ENCODE peak calls at places on chromosomes 12 and 14, in four cellular contexts. M, A, U and L are unnamed samples.

GRCh38 chr14:102591372-102591943 is 991 bp upstream of the RCOR1 start:
- DNase-seq in A (peak), M (peak), U (peak), L (no peak)

GRCh38 chr12:58540480-58541299 is 379.6 kb downstream of the LRIG3 start:
- DNase-seq in A (peak), M (peak), U (peak), L (no peak)

GRCh38 chr12:27555316-27555715 is 31.3 kb downstream of the PPFIBP1 start:
- DNase-seq in M (no peak), A (no peak), U (no peak), L (no peak)

GRCh38 chr12:116497051-116497529 is 62.1 kb upstream of the MAP1LC3B2 start:
- DNase-seq in U (peak), A (no peak), M (no peak), L (no peak)

GRCh38 chr14:89331398-89331797 is 85.6 kb downstream of the FOXN3 start:
- DNase-seq in U (no peak), A (no peak), M (no peak), L (no peak)

GRCh38 chr14:29805415-29806123 is 122.1 kb downstream of the PRKD1 start:
- DNase-seq in M (peak), A (peak), U (no peak), L (no peak)

GRCh38 chr12:15592934-15593333 is 196.3 kb downstream of the EPS8 start:
- DNase-seq in U (no peak), M (no peak), A (no peak), L (no peak)

GRCh38 chr12:32494676-32495075 is 95.3 kb downstream of the FGD4 start:
- DNase-seq in M (no peak), U (no peak), A (no peak), L (no peak)

GRCh38 chr12:127355061-127355820 is 911.7 kb upstream of the TMEM132C start:
- DNase-seq in M (no peak), U (no peak), A (no peak), L (no peak)

GRCh38 chr14:104135121-104135903 is 3.1 kb upstream of the KIF26A start:
- DNase-seq in A (no peak), U (peak), M (peak), L (no peak)

GRCh38 chr14:26389646-26390508 is 208.0 kb downstream of the NOVA1 start:
- DNase-seq in M (no peak), U (no peak), A (no peak), L (no peak)

GRCh38 chr14:65267856-65268255 is 144.7 kb upstream of the FUT8 start:
- DNase-seq in U (no peak), A (no peak), M (no peak), L (no peak)

GRCh38 chr14:22513066-22513812 is 75.8 kb downstream of the DAD1 start:
- DNase-seq in U (no peak), A (no peak), M (no peak), L (no peak)

GRCh38 chr14:72311116-72311515 is 378.9 kb downstream of the RGS6 start:
- DNase-seq in U (no peak), M (no peak), A (no peak), L (no peak)

GRCh38 chr14:91058017-91058675 is 2.3 kb downstream of the RPS6KA5 start:
- DNase-seq in U (no peak), A (no peak), M (no peak), L (no peak)

GRCh38 chr12:26760657-26761293 is 72.2 kb downstream of the ITPR2 start:
- DNase-seq in M (no peak), U (no peak), A (no peak), L (no peak)

GRCh38 chr14:22898302-22898894 is 15.4 kb downstream of the REM2 start:
- DNase-seq in A (no peak), M (no peak), U (no peak), L (no peak)

GRCh38 chr14:103627073-103628025 is 1.7 kb upstream of the KLC1 start:
- DNase-seq in M (no peak), U (no peak), A (no peak), L (no peak)

GRCh38 chr14:65414961-65415589 is 2.5 kb downstream of the FUT8 start:
- DNase-seq in A (peak), M (no peak), U (no peak), L (no peak)

GRCh38 chr12:131929530-131930456 is 717 bp downstream of the PUS1 start:
- DNase-seq in U (no peak), A (no peak), M (no peak), L (no peak)

GRCh38 chr12:110733857-110734373 is 8.8 kb downstream of the PPP1CC start:
- DNase-seq in A (no peak), M (no peak), U (peak), L (no peak)

GRCh38 chr14:22653012-22653621 is 9.0 kb upstream of the OR6J1 start:
- DNase-seq in M (peak), U (no peak), A (peak), L (no peak)

GRCh38 chr14:88013750-88014349 is 8.9 kb downstream of the GPR65 start:
- DNase-seq in M (peak), A (peak), U (peak), L (peak)

GRCh38 chr12:111453071-111453989 is 47.6 kb downstream of the SH2B3 start:
- DNase-seq in M (no peak), A (no peak), U (peak), L (no peak)

GRCh38 chr14:23186913-23187654 is 3.6 kb upstream of the SLC7A8 start:
- DNase-seq in U (no peak), A (peak), M (peak), L (no peak)

GRCh38 chr12:109018276-109018675 is 2.6 kb downstream of the SVOP start:
- DNase-seq in U (no peak), M (no peak), A (no peak), L (no peak)

DNA sequence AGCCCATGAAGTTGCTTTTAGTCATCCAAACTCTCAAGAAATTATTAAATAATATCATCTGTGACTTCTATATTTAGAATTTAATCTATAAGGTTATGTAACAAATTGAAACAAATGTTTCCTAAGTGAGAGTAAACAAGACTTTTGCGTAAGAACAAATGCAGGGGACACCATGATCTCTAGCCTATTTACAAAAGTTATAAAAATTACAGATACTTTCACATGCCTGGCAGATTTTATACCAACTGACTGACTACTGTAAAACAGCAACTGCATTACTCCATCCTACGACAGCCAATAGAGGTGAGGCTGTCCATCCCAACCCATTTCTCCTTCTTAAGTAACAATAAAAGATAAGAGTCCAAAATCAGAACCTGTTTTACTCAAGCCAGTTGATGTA is 20.4 kb upstream of the DIO2 start:
- DNase-seq in U (no peak), A (no peak), M (no peak), L (no peak)
- TF ChIP-seq CTCF in U (no peak), A (no peak), M (no peak), L (no peak)

DNA sequence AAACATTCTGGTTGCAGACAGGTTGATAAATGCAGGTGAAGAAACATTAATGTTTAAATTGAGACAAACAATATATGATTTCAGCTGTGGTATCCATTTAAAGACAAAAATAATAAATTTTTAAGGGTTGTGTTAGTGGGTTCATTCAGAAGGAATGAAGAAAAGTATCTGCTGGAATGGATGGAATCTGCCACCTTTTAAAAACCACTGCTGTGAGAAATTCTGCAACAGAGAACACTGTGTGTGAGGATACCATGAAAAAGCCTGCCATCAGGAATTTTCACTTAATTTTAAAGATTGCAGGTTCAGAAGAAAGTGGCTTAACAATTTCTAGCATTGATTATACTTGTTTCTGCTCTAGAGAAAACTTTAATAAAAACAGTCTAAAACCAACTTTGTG is 184.6 kb upstream of the SOX5 start:
- DNase-seq in A (no peak), M (no peak), U (no peak), L (no peak)
- TF ChIP-seq CTCF in A (no peak), M (no peak), U (no peak), L (no peak)

DNA sequence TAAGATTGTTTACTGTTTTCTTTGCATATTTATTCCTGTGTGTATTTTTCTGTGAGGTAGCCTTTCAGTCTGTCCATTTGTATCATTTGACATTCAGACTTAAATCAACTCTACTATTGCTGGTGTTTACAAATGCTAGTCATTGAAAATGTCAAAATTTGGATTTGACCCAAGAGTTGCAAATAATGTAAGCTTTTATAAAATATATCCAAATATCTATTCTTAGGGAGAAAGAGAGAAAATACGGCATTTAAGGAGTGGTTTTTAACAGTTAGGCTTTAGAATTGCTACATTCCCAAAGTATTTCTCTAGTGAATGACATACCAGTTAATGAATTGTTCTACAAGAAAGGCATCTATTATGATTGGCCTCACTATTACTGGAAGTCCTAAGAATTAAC is 37.9 kb downstream of the FRS2 start:
- DNase-seq in U (no peak), M (no peak), A (no peak), L (no peak)
- TF ChIP-seq CTCF in U (no peak), M (no peak), A (no peak), L (no peak)

GRCh38 chr12:77999074-77999715 is 168.5 kb downstream of the NAV3 start:
- DNase-seq in A (no peak), M (no peak), U (no peak), L (no peak)

GRCh38 chr12:77995436-77996167 is 164.9 kb downstream of the NAV3 start:
- DNase-seq in A (no peak), U (no peak), M (no peak), L (no peak)

GRCh38 chr12:77993658-77994057 is 163.0 kb downstream of the NAV3 start:
- DNase-seq in U (no peak), M (no peak), A (no peak), L (no peak)

GRCh38 chr12:77998236-77998786 is 167.6 kb downstream of the NAV3 start:
- DNase-seq in M (no peak), A (no peak), U (no peak), L (no peak)

DNA sequence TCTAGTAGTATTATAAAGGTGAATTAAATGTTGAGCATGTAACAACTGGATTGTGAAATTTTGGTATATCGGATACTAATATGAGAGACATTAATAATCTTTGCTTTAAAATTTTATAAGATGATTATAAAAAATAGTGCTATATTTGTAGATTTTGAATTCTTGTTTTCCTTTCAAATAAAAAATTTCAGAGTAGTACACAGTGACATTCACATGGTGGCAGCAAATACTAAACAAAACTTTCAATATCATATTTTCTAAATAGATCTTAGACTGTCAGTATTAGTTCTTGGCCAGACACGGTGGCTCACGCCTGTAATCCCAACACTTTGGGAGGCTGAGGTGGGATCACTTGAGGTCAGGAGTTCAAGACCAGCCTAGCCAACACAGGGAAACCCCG is 166.0 kb downstream of the NAV3 start:
- DNase-seq in U (no peak), M (no peak), A (no peak), L (no peak)
- TF ChIP-seq CTCF in U (no peak), M (no peak), A (no peak), L (peak)

GRCh38 chr14:93906341-93907329 is 20.5 kb upstream of the FAM181A start:
- DNase-seq in M (peak), U (no peak), A (peak), L (no peak)

GRCh38 chr14:93911975-93912374 is 15.2 kb upstream of the FAM181A start:
- DNase-seq in M (no peak), A (no peak), U (no peak), L (no peak)

GRCh38 chr14:93912785-93913184 is 14.4 kb upstream of the FAM181A start:
- DNase-seq in M (no peak), A (no peak), U (no peak), L (no peak)

GRCh38 chr14:93905623-93906022 is 21.5 kb upstream of the FAM181A start:
- DNase-seq in M (no peak), A (no peak), U (no peak), L (peak)

GRCh38 chr14:93909429-93910128 is 17.6 kb upstream of the FAM181A start:
- DNase-seq in A (no peak), M (no peak), U (no peak), L (no peak)
- TF ChIP-seq CTCF in A (no peak), M (no peak), U (no peak), L (no peak)

DNA sequence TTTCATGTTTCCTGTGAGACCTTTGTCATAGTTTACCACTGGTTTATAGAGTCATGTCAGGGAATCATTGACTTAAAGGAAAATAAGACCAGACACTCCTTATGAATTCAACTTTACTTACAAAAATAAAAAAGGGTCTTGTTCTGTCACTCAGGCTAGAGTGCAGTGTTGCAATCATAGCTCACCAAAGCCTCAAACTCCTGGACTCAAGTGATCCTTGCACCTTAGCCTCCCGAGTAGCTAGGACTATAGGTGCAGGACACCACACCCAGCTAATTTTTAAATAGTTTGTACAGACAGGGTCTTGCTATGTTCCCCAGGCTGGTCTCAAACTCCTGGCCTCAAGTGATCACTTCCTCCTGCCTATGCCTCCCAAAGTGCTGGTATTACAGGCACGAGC is 19.0 kb downstream of the SLC41A2 start:
- DNase-seq in U (no peak), A (no peak), M (no peak), L (no peak)
- TF ChIP-seq CTCF in U (no peak), A (no peak), M (no peak), L (no peak)

DNA sequence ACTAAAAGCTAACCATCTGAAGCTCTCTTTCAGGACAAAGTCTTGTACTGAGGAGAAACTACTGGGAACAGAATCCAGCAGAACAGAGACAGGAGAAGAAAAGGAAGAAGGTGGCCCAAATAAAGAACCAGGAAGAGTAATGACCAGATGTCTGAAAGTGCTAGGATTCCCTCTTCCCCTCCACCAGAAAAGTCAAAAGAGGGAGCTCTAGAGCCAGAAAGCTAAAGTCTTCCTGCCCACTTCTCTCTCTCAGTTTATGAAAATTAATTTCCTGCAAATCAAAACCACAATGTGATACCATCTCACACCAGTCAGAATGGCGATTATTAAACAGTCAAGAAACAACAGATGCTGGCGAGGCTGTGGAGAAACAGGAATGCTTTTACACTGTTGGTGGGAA is 47.2 kb downstream of the SPPL3 start:
- DNase-seq in M (no peak), U (no peak), A (no peak), L (no peak)
- TF ChIP-seq CTCF in M (no peak), U (no peak), A (peak), L (peak)